ENCODE peak calls at places on chromosomes 12 and 14, in seven cellular contexts. A is adrenal gland, M is GM12892, G is lower leg skin, T is ovary, H is esophagus squamous epithelium, V is HCT116. B is an unnamed sample.

GRCh38 chr12:122730215-122731014 is at the start of gene HCAR1:
- DNase-seq in A (no peak), M (no peak), G (no peak), T (peak; percentile 33), H (no peak), V (no peak), B (no peak)

GRCh38 chr14:60106341-60106740 is 14.6 kb downstream of the PCNX4 start:
- DNase-seq in A (peak; percentile 59), M (no peak), G (no peak), T (no peak), H (no peak), V (no peak), B (no peak)

GRCh38 chr12:57813111-57813970 is 5.2 kb downstream of the AVIL start:
- DNase-seq in A (no peak), M (no peak), G (no peak), T (no peak), H (no peak), V (no peak), B (peak; percentile 42)

GRCh38 chr12:58161773-58162172 is 220.4 kb downstream of the ATP23 start:
- DNase-seq in A (no peak), M (no peak), G (no peak), T (no peak), H (no peak), V (no peak), B (no peak)

GRCh38 chr14:99189201-99189801 is 82.7 kb downstream of the BCL11B start:
- DNase-seq in A (no peak), M (no peak), G (no peak), T (no peak), H (no peak), V (no peak), B (no peak)

GRCh38 chr12:87827638-87828264 is 201.4 kb downstream of the C12orf50 start:
- DNase-seq in A (no peak), M (no peak), G (no peak), T (no peak), H (no peak), V (peak; percentile 64), B (peak; percentile 6)

GRCh38 chr14:72736348-72736747 is 157.6 kb downstream of the DPF3 start:
- DNase-seq in A (no peak), M (no peak), G (no peak), T (no peak), H (no peak), V (no peak), B (peak; percentile 32)

GRCh38 chr12:124172646-124173045 is 122.2 kb upstream of the RFLNA start:
- DNase-seq in A (no peak), M (no peak), G (no peak), T (no peak), H (no peak), V (no peak), B (peak; percentile 53)

GRCh38 chr14:75011356-75012097 is 8.8 kb downstream of the EIF2B2 start:
- DNase-seq in A (no peak), M (no peak), G (no peak), T (no peak), H (no peak), V (no peak), B (no peak)

GRCh38 chr14:72894623-72895378 is 900 bp upstream of the DPF3 start:
- DNase-seq in A (peak; percentile 50), M (no peak), G (no peak), T (no peak), H (no peak), V (no peak), B (peak; percentile 52)

GRCh38 chr14:82009076-82009475 is 475.4 kb upstream of the SEL1L start:
- DNase-seq in A (no peak), M (no peak), G (no peak), T (no peak), H (no peak), V (no peak), B (no peak)

GRCh38 chr14:82011460-82011859 is 477.8 kb upstream of the SEL1L start:
- DNase-seq in A (no peak), M (no peak), G (no peak), T (no peak), H (no peak), V (no peak), B (no peak)

DNA sequence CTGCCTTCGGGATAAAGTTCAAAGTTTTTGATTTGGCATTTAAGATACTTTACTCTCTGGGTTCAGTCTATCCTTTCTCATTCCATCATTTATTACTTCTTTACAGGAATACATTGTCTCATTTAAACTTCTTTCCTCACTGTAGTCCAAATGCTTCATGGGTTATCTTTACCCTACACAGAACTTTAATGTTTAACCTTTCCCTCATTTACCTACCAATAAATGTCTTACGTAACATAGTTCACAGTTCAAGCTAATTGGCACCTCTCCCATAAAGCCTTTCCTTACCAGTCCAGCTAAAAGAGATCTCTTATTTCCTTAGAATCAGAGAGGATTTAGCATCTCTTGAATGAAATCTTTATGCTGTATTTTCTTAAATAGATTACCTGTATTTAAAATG is 476.3 kb upstream of the SEL1L start:
- DNase-seq in A (no peak), M (no peak), G (no peak), T (no peak), H (no peak), V (no peak), B (no peak)
- TF ChIP-seq POLR2A in A (no peak), M (no peak), G (no peak), T (no peak), H (no peak), V (no peak), B (no peak)

GRCh38 chr12:49069507-49070346 is at the start of gene RHEBL1:
- DNase-seq in A (peak; percentile 99), M (peak; percentile 96), G (peak; percentile 98), T (peak; percentile 98), H (peak; percentile 94), V (peak; percentile 90), B (peak; percentile 92)
- TF ChIP-seq POLR2A in A (peak; percentile 83), M (peak; percentile 51), G (no peak), T (no peak), H (peak; percentile 64), V (no peak), B (no peak)

DNA sequence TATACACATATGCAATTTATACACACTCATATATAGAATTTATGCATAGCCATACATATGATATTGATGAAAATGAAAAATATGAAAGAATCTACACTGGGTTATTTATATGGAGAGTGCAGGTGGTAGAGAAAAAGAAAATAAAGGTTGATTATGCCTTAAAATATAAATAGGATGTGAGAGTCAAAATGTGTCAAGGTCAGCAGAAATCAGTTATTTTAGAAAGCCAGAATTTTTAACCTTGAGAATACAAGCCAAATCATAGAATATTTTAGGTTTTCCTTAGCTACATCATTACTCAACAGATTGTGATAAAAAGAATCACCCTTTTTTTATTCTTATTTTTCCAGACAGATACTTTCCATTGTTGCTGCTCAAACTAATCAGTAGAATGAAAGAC is 146.2 kb downstream of the SLC6A15 start:
- DNase-seq in A (no peak), M (no peak), G (no peak), T (no peak), H (no peak), V (no peak), B (no peak)
- TF ChIP-seq POLR2A in A (no peak), M (no peak), G (no peak), T (no peak), H (no peak), V (no peak), B (no peak)

GRCh38 chr12:68803948-68804653 is 3.9 kb upstream of the MDM2 start:
- DNase-seq in A (no peak), M (no peak), G (no peak), T (no peak), H (no peak), V (no peak), B (no peak)

GRCh38 chr12:68807576-68808387 is at the start of gene MDM2:
- DNase-seq in A (peak; percentile 96), M (peak; percentile 86), G (peak; percentile 90), T (peak; percentile 95), H (peak; percentile 78), V (peak; percentile 77), B (peak; percentile 83)

GRCh38 chr12:68806488-68807237 is 1.3 kb upstream of the MDM2 start:
- DNase-seq in A (no peak), M (no peak), G (no peak), T (no peak), H (no peak), V (no peak), B (no peak)

GRCh38 chr12:68805592-68806120 is 2.3 kb upstream of the MDM2 start:
- DNase-seq in A (no peak), M (no peak), G (no peak), T (no peak), H (no peak), V (no peak), B (no peak)

DNA sequence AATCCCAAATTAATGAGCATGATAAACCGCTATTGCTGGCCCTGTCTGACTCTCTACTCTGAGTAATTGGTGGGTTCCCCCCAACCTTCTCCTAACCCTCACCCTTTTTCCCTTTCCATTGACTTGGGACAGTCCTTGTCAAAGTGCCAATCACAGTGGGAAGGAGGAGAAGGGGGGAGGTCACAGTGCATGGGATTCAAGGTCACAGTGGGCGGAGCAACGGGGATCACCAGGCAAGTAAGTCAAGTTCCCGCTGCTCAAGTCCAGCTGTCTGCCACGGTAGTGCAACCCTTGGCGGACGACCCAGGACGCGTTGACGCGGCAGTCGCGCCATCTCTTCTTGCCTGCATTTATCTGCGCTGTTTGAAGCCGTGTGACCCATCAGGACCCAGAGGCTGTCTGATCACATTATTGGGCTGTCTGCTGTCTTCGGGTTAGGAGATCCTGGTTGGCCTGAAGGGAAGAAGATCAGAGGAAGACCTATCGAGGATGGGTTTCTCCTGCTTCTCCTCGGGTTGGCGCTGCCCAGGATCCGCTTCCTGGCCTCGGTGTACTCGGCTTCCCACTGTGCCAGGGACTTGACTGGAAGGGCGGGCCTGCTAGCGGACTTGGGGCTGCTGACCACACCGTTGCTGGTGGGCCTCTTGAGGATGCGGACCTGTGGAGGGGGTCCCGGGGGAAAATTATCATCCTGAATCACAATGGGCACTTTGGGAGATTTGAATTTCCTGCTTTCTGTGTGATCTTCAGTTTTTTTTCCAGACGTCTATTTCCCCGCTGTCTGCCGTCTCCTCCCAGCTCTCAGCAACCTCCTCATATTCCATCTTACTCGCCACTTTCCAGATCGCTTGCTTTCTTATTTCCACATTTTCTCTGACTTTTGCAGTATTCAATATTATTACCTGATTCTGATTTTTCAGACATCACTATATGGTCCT is 3.1 kb upstream of the MDM2 start:
- DNase-seq in A (peak; percentile 47), M (no peak), G (no peak), T (no peak), H (no peak), V (no peak), B (no peak)
- TF ChIP-seq POLR2A in A (peak; percentile 14), M (no peak), G (no peak), T (no peak), H (no peak), V (no peak), B (no peak)

GRCh38 chr12:16324300-16324699 is 23.1 kb upstream of the MGST1 start:
- DNase-seq in A (no peak), M (no peak), G (no peak), T (no peak), H (no peak), V (no peak), B (no peak)
- TF ChIP-seq POLR2A in A (no peak), M (no peak), G (no peak), T (no peak), H (no peak), V (no peak), B (no peak)

GRCh38 chr12:116525418-116526001 is 33.7 kb upstream of the MAP1LC3B2 start:
- DNase-seq in A (peak; percentile 66), M (no peak), G (peak; percentile 78), T (peak; percentile 63), H (no peak), V (peak; percentile 80), B (no peak)
- TF ChIP-seq POLR2A in A (no peak), M (no peak), G (no peak), T (no peak), H (no peak), V (no peak), B (no peak)

B was measured in H54.